ENCODE peak calls at places on chromosomes 7 and 10, in five cellular contexts. Y, D, L, O and P are unnamed samples. For H3K4me1, the result is how much of the 10 kb centered on the place peaks cover.

GRCh38 chr10:47372726-47373125 is 11.4 kb downstream of the ZNF488 start:
- DNase-seq in Y (no peak), D (no peak), L (no peak), O (no peak), P (no peak)

GRCh38 chr10:78992333-78992732 is 76.4 kb upstream of the ZMIZ1 start:
- DNase-seq in Y (no peak), D (no peak), L (no peak), O (no peak), P (no peak)

GRCh38 chr10:58856508-58857240 is 319.8 kb upstream of the PHYHIPL start:
- DNase-seq in Y (no peak), D (no peak), L (no peak), O (peak), P (no peak)

GRCh38 chr7:142030294-142030693 is 34.6 kb downstream of the MGAM start:
- DNase-seq in Y (no peak), D (no peak), L (no peak), O (peak), P (no peak)

GRCh38 chr7:3493499-3493898 is 192.4 kb downstream of the SDK1 start:
- DNase-seq in Y (no peak), D (no peak), L (no peak), O (no peak), P (no peak)

GRCh38 chr7:25821225-25821624 is 330.8 kb upstream of the NFE2L3 start:
- DNase-seq in Y (no peak), D (no peak), L (no peak), O (no peak), P (no peak)

GRCh38 chr7:144960763-144961162 is 124.9 kb upstream of the TPK1 start:
- DNase-seq in Y (no peak), D (no peak), L (no peak), O (no peak), P (no peak)

GRCh38 chr10:310976-311639 is 175.9 kb downstream of the ZMYND11 start:
- DNase-seq in Y (no peak), D (no peak), L (no peak), O (no peak), P (no peak)

GRCh38 chr7:156523447-156524048 is 117.0 kb upstream of the RNF32 start:
- DNase-seq in Y (no peak), D (no peak), L (no peak), O (no peak), P (no peak)

GRCh38 chr7:75689246-75690099 is 49.3 kb downstream of the HIP1 start:
- DNase-seq in Y (no peak), D (no peak), L (no peak), O (no peak), P (no peak)

GRCh38 chr7:1939434-1940401 is 269.6 kb downstream of the ELFN1 start:
- DNase-seq in Y (peak), D (peak), L (no peak), O (no peak), P (no peak)

GRCh38 chr7:106807474-106807873 is 57.6 kb upstream of the PIK3CG start:
- DNase-seq in Y (no peak), D (no peak), L (no peak), O (no peak), P (no peak)

GRCh38 chr10:15585303-15585715 is 134.4 kb downstream of the ITGA8 start:
- DNase-seq in Y (peak), D (peak), L (peak), O (peak), P (peak)

GRCh38 chr7:103048833-103049232 is 25.8 kb downstream of the FBXL13 start:
- DNase-seq in Y (no peak), D (no peak), L (no peak), O (peak), P (no peak)

GRCh38 chr10:122229678-122230077 is 41.4 kb upstream of the BTBD16 start:
- DNase-seq in Y (no peak), D (no peak), L (no peak), O (no peak), P (no peak)

GRCh38 chr10:46557319-46558140 is 1.1 kb upstream of the GPRIN2 start:
- DNase-seq in Y (peak), D (peak), L (peak), O (no peak), P (peak)

GRCh38 chr7:98423043-98423442 is 22.2 kb upstream of the BAIAP2L1 start:
- DNase-seq in Y (peak), D (no peak), L (no peak), O (no peak), P (no peak)

GRCh38 chr7:129122086-129122750 is 22.3 kb upstream of the TSPAN33 start:
- DNase-seq in Y (no peak), D (no peak), L (no peak), O (no peak), P (no peak)

GRCh38 chr7:12139421-12139820 is 71.7 kb upstream of the TMEM106B start:
- DNase-seq in Y (no peak), D (no peak), L (no peak), O (no peak), P (no peak)

GRCh38 chr10:89301231-89301630 is 615 bp upstream of the IFIT2 start:
- DNase-seq in Y (no peak), D (no peak), L (peak), O (no peak), P (no peak)

GRCh38 chr10:17847586-17848296 is 38.6 kb downstream of the MRC1 start:
- DNase-seq in Y (no peak), D (no peak), L (no peak), O (peak), P (no peak)

GRCh38 chr10:4028027-4028471 is 243.0 kb upstream of the KLF6 start:
- DNase-seq in Y (no peak), D (no peak), L (no peak), O (no peak), P (no peak)

GRCh38 chr7:44634839-44635591 is 28.6 kb downstream of the OGDH start:
- DNase-seq in Y (no peak), D (no peak), L (peak), O (no peak), P (no peak)

GRCh38 chr7:12638851-12639467 is 48.5 kb upstream of the ARL4A start:
- DNase-seq in Y (no peak), D (no peak), L (no peak), O (peak), P (no peak)

GRCh38 chr10:44975487-44976331 is 2.9 kb downstream of the DEPP1 start:
- DNase-seq in Y (no peak), D (peak), L (peak), O (peak), P (peak)

GRCh38 chr7:93476491-93477344 is 97.8 kb downstream of the CALCR start:
- DNase-seq in Y (no peak), D (no peak), L (no peak), O (peak), P (no peak)

GRCh38 chr7:1898628-1899185 is 228.6 kb downstream of the ELFN1 start:
- DNase-seq in Y (peak), D (no peak), L (no peak), O (no peak), P (peak)

GRCh38 chr7:22814261-22815208 is 8.1 kb downstream of the TOMM7 start:
- DNase-seq in Y (no peak), D (no peak), L (no peak), O (no peak), P (no peak)

GRCh38 chr7:73612598-73613269 is 11.6 kb downstream of the MLXIPL start:
- DNase-seq in Y (peak), D (no peak), L (peak), O (peak), P (peak)

GRCh38 chr10:3551761-3552160 is 233.2 kb downstream of the KLF6 start:
- DNase-seq in Y (no peak), D (no peak), L (no peak), O (no peak), P (no peak)

GRCh38 chr10:46022978-46023702 is 7.3 kb downstream of the NCOA4 start:
- DNase-seq in Y (peak), D (peak), L (peak), O (peak), P (peak)

GRCh38 chr7:106246941-106247826 is 37.6 kb downstream of the NAMPT start:
- DNase-seq in Y (no peak), D (no peak), L (no peak), O (no peak), P (no peak)

GRCh38 chr7:143008007-143008901 is 18.7 kb downstream of the OR9A2 start:
- DNase-seq in Y (peak), D (peak), L (peak), O (peak), P (peak)

GRCh38 chr10:5959581-5960069 is 17.7 kb downstream of the IL15RA start:
- DNase-seq in Y (no peak), D (no peak), L (no peak), O (no peak), P (no peak)

GRCh38 chr10:122232781-122233180 is 38.3 kb upstream of the BTBD16 start:
- DNase-seq in Y (no peak), D (no peak), L (no peak), O (no peak), P (no peak)

GRCh38 chr10:75770634-75771081 is 339.2 kb downstream of the LRMDA start:
- DNase-seq in Y (no peak), D (no peak), L (no peak), O (no peak), P (no peak)

GRCh38 chr10:114777415-114777814 is 44.2 kb upstream of the FHIP2A start:
- DNase-seq in Y (no peak), D (no peak), L (no peak), O (no peak), P (no peak)

GRCh38 chr10:72763201-72763600 is 71.3 kb downstream of the MCU start:
- DNase-seq in Y (no peak), D (no peak), L (no peak), O (no peak), P (no peak)

GRCh38 chr10:13758761-13759160 is 172.0 kb downstream of the PRPF18 start:
- DNase-seq in Y (no peak), D (no peak), L (no peak), O (no peak), P (no peak)

GRCh38 chr10:118017850-118018249 is 28.9 kb downstream of the RAB11FIP2 start:
- DNase-seq in Y (no peak), D (no peak), L (no peak), O (peak), P (no peak)
- H3K4me3 ChIP-seq in Y (no peak), D (no peak), L (no peak), O (peak), P (no peak)

GRCh38 chr7:158394936-158395335 is 192.7 kb downstream of the PTPRN2 start:
- DNase-seq in Y (no peak), D (no peak), L (peak), O (peak), P (peak)
- TF ChIP-seq CTCF in Y (peak), D (no peak), L (peak), O (peak), P (peak)

GRCh38 chr7:131369354-131369753 is 41.7 kb downstream of the MKLN1 start:
- DNase-seq in Y (no peak), D (no peak), L (no peak), O (no peak), P (no peak)
- H3K4me1 ChIP-seq in Y (under half), D (under half), L (under half), O (under half), P (under half)

DNA sequence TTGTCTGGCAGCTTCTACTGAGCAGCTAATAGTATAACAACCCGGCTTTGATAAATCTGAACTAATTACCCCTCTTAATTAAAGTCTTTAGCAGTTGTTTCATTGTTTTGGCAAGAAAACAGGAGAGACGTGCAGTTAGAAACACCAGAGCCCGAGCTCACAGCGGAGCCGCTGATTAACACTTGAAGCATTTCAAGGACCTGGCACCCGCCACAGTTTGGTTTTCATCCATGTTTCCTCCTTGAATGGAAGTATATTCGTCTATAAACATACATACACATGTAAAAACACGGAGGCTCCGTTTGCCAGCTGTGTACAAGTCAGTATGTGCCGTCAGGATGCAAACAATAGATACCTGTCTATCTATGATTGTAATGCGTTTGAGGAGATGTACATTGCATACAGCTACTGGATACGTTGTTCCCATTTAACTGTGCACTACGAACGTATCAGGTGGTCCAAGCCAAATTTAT is 3.9 kb downstream of the FEZF1 start:
- DNase-seq in Y (no peak), D (peak), L (no peak), O (peak), P (no peak)
- H3K4me3 ChIP-seq in Y (no peak), D (no peak), L (no peak), O (peak), P (no peak)

GRCh38 chr10:21526184-21526951 is 886 bp upstream of the SKIDA1 start:
- DNase-seq in Y (peak), D (peak), L (peak), O (peak), P (peak)
- TF ChIP-seq CTCF in Y (no peak), D (no peak), L (no peak), O (no peak), P (no peak)

DNA sequence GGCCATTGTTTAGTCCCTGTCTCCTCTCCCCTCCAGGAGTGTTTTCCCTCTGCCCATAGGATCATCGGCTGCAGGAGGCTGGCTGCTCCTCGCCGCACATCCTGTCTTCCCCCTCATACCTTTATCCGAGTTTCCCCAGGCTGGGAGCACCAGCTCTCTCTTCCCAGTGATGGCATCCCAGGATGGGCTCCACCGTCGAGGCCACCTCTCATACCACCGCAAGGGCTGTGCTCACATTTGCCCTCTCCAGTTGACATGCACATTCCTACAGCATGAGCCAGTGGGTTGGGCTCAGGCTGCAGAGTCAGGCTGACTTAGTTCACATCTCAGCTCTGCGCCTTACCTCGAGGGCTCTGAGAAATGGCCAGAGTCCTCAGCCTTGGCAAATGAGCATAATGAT is 12.1 kb downstream of the HKDC1 start:
- DNase-seq in Y (no peak), D (no peak), L (peak), O (no peak), P (no peak)
- H3K4me1 ChIP-seq in Y (under half), D (under half), L (under half), O (under half), P (under half)